ENCODE peak calls at places on chromosome 2, in eight cellular contexts. K is SK-MEL-5, C is RWPE1, H is dermis microvascular lymphatic vessel endothelial cell, Q is astrocyte, B is retina, U is NCI-H460, S is globus pallidus. P is an unnamed sample.

GRCh38 chr2:56444339-56444738 is 260.5 kb downstream of the CCDC85A start:
- DNase-seq in C (no peak), S (no peak), H (no peak), Q (no peak), U (no peak), B (no peak), K (no peak), P (no peak)

GRCh38 chr2:137190411-137191190 is 425.3 kb downstream of the THSD7B start:
- DNase-seq in U (no peak), B (peak), H (no peak), Q (no peak), K (no peak), C (no peak), S (no peak), P (no peak)

GRCh38 chr2:95317665-95318425 is 20.7 kb downstream of the KCNIP3 start:
- DNase-seq in H (no peak), C (no peak), K (no peak), U (no peak), Q (no peak), B (no peak), S (no peak), P (no peak)

GRCh38 chr2:21774691-21775090 is 650.9 kb downstream of the TDRD15 start:
- DNase-seq in Q (no peak), S (no peak), H (no peak), C (no peak), K (no peak), U (no peak), B (no peak), P (no peak)

GRCh38 chr2:71326968-71327367 is 4.6 kb upstream of the ZNF638 start:
- DNase-seq in H (no peak), U (no peak), K (no peak), Q (no peak), C (no peak), S (no peak), B (no peak), P (no peak)

GRCh38 chr2:71608441-71608840 is 155.1 kb downstream of the DYSF start:
- DNase-seq in S (no peak), H (no peak), K (no peak), B (no peak), C (no peak), Q (no peak), U (no peak), P (no peak)

GRCh38 chr2:72974436-72974754 is 57.1 kb downstream of the EMX1 start:
- DNase-seq in B (no peak), S (no peak), U (no peak), H (no peak), K (no peak), C (no peak), Q (no peak), P (no peak)

GRCh38 chr2:174332607-174333001 is 2.1 kb upstream of the SP9 start:
- DNase-seq in S (no peak), B (peak), U (peak), K (no peak), H (no peak), Q (no peak), C (no peak), P (no peak)

GRCh38 chr2:62461707-62462106 is 44.3 kb downstream of the TMEM17 start:
- DNase-seq in K (no peak), Q (peak), B (no peak), H (no peak), S (peak), C (peak), U (no peak), P (no peak)

GRCh38 chr2:149832256-149832655 is 244.7 kb upstream of the MMADHC start:
- DNase-seq in Q (peak), K (no peak), S (no peak), U (no peak), H (no peak), C (no peak), B (no peak), P (no peak)

GRCh38 chr2:170148161-170148560 is 29.8 kb upstream of the MYO3B start:
- DNase-seq in S (no peak), B (no peak), Q (no peak), U (no peak), K (no peak), C (no peak), H (no peak), P (no peak)

GRCh38 chr2:218981390-218982311 is 3.3 kb downstream of the FEV start:
- DNase-seq in B (peak), Q (peak), C (no peak), S (no peak), U (no peak), K (no peak), H (no peak), P (no peak)

GRCh38 chr2:165268751-165269150 is 29.5 kb downstream of the SCN2A start:
- DNase-seq in B (no peak), Q (no peak), U (no peak), K (no peak), S (no peak), H (no peak), C (no peak), P (no peak)

GRCh38 chr2:174654429-174654941 is 56.9 kb upstream of the WIPF1 start:
- DNase-seq in H (no peak), U (no peak), S (no peak), K (no peak), B (no peak), C (no peak), Q (peak), P (no peak)

GRCh38 chr2:120736202-120736954 is 710 bp downstream of the GLI2 start:
- DNase-seq in H (no peak), S (no peak), B (peak), K (no peak), C (peak), Q (no peak), U (no peak), P (no peak)

GRCh38 chr2:186201371-186201770 is 284.7 kb upstream of the ZC3H15 start:
- DNase-seq in Q (no peak), H (no peak), C (no peak), B (no peak), K (no peak), S (no peak), U (peak), P (no peak)

GRCh38 chr2:56184500-56184996 is 758 bp downstream of the CCDC85A start:
- DNase-seq in B (no peak), Q (peak), S (no peak), H (no peak), K (no peak), U (no peak), C (no peak), P (peak)

GRCh38 chr2:234457421-234457820 is 39.5 kb downstream of the ARL4C start:
- DNase-seq in C (no peak), B (no peak), S (no peak), Q (peak), H (no peak), U (no peak), K (no peak), P (no peak)

GRCh38 chr2:221767106-221767878 is 195.2 kb upstream of the EPHA4 start:
- DNase-seq in B (no peak), K (no peak), H (no peak), S (no peak), U (no peak), Q (no peak), C (peak), P (no peak)